ENCODE peak calls at places on chromosome 15, in four cellular contexts. One of them, this sample, is unnamed.

GRCh38 chr15:38696120-38696727 is 131.6 kb upstream of the RASGRP1 start:
- DNase-seq in bronchial epithelial cell: no peak
- DNase-seq in astrocyte of the spinal cord: peak
- DNase-seq in T-helper 1 cell: peak
- DNase-seq in this sample: no peak

GRCh38 chr15:28960979-28961378 is 75.2 kb downstream of the APBA2 start:
- DNase-seq in bronchial epithelial cell: peak
- DNase-seq in T-helper 1 cell: no peak
- DNase-seq in astrocyte of the spinal cord: peak
- DNase-seq in this sample: no peak

GRCh38 chr15:90860942-90861675 is 7.3 kb upstream of the FURIN start:
- DNase-seq in T-helper 1 cell: no peak
- DNase-seq in astrocyte of the spinal cord: peak
- DNase-seq in bronchial epithelial cell: peak
- DNase-seq in this sample: no peak

GRCh38 chr15:27535445-27536129 is 563.5 kb downstream of the OCA2 start:
- DNase-seq in astrocyte of the spinal cord: no peak
- DNase-seq in bronchial epithelial cell: peak
- DNase-seq in T-helper 1 cell: no peak
- DNase-seq in this sample: no peak

GRCh38 chr15:86106306-86106705 is 26.6 kb downstream of the AGBL1 start:
- DNase-seq in bronchial epithelial cell: no peak
- DNase-seq in T-helper 1 cell: no peak
- DNase-seq in astrocyte of the spinal cord: no peak
- DNase-seq in this sample: no peak

GRCh38 chr15:69668049-69668705 is 215.6 kb downstream of the RPLP1 start:
- DNase-seq in bronchial epithelial cell: no peak
- DNase-seq in astrocyte of the spinal cord: no peak
- DNase-seq in T-helper 1 cell: no peak
- DNase-seq in this sample: no peak

GRCh38 chr15:69723404-69724097 is 270.9 kb downstream of the RPLP1 start:
- DNase-seq in astrocyte of the spinal cord: no peak
- DNase-seq in T-helper 1 cell: no peak
- DNase-seq in bronchial epithelial cell: no peak
- DNase-seq in this sample: no peak

GRCh38 chr15:85559530-85559929 is 179.1 kb downstream of the AKAP13 start:
- DNase-seq in astrocyte of the spinal cord: no peak
- DNase-seq in bronchial epithelial cell: no peak
- DNase-seq in T-helper 1 cell: no peak
- DNase-seq in this sample: no peak

GRCh38 chr15:57890351-57890750 is 175.2 kb downstream of the ALDH1A2 start:
- DNase-seq in astrocyte of the spinal cord: no peak
- DNase-seq in T-helper 1 cell: no peak
- DNase-seq in bronchial epithelial cell: peak
- DNase-seq in this sample: no peak

GRCh38 chr15:39628131-39628482 is 47.2 kb downstream of the THBS1 start:
- DNase-seq in bronchial epithelial cell: no peak
- DNase-seq in astrocyte of the spinal cord: no peak
- DNase-seq in T-helper 1 cell: no peak
- DNase-seq in this sample: peak

This sample was measured in adrenal gland.